ENCODE peak calls at places on chromosomes 2 and 18, in ten cellular contexts. Z is HFFc6, F is brain microvascular endothelial cell, U is tibial nerve, K is body of pancreas, X is RWPE1, N is BJ, P is osteocyte, M is GM06990, I is esophagus muscularis mucosa. L is an unnamed sample.
A peak's percentile ranks its signal among the peaks of the same experiment; 100 is the strongest.

GRCh38 chr18:47150824-47151366 is 595 bp upstream of the HDHD2 start:
- DNase-seq in K (peak; percentile 23), X (no peak), N (no peak), M (peak; percentile 25), I (peak; percentile 91), Z (no peak), P (no peak), F (peak; percentile 5), U (no peak), L (no peak)

GRCh38 chr18:76307293-76307690 is 187.8 kb downstream of the ZNF516 start:
- DNase-seq in M (no peak), Z (no peak), K (no peak), X (no peak), U (no peak), I (no peak), N (no peak), F (no peak), P (no peak), L (no peak)

GRCh38 chr2:171712051-171712450 is 24.8 kb downstream of the DYNC1I2 start:
- DNase-seq in I (no peak), Z (peak; percentile 85), U (no peak), N (peak; percentile 76), X (peak; percentile 22), P (no peak), M (no peak), F (peak; percentile 59), K (no peak), L (no peak)

GRCh38 chr2:112720785-112721184 is at the start of gene NT5DC4:
- DNase-seq in F (no peak), X (no peak), N (no peak), M (no peak), I (no peak), P (no peak), K (no peak), U (no peak), Z (no peak), L (no peak)

GRCh38 chr2:9637330-9637729 is 6.5 kb upstream of the YWHAQ start:
- DNase-seq in I (no peak), N (no peak), F (peak; percentile 56), U (no peak), P (no peak), Z (peak; percentile 62), K (no peak), X (peak; percentile 59), M (no peak), L (no peak)

GRCh38 chr2:165794520-165794882 is 454 bp upstream of the GALNT3 start:
- DNase-seq in K (peak; percentile 55), I (no peak), Z (peak; percentile 4), P (no peak), M (peak; percentile 73), N (no peak), F (peak; percentile 53), X (peak; percentile 46), U (no peak), L (no peak)

GRCh38 chr2:1687254-1687653 is 57.1 kb downstream of the PXDN start:
- DNase-seq in N (no peak), Z (no peak), F (no peak), U (no peak), I (no peak), K (no peak), P (no peak), X (peak; percentile 29), M (no peak), L (no peak)

GRCh38 chr18:53764086-53764485 is 460.4 kb downstream of the MBD2 start:
- DNase-seq in Z (no peak), U (no peak), N (no peak), M (no peak), K (no peak), X (no peak), I (no peak), F (no peak), P (no peak), L (no peak)

GRCh38 chr2:174697267-174697666 is 67.0 kb downstream of the CHRNA1 start:
- DNase-seq in N (no peak), X (peak; percentile 67), I (no peak), P (no peak), F (peak; percentile 57), M (peak; percentile 14), Z (peak; percentile 67), K (peak; percentile 44), U (no peak), L (peak; percentile 55)

GRCh38 chr2:96205888-96206287 is 2.7 kb downstream of the STARD7 start:
- DNase-seq in F (peak; percentile 18), M (no peak), P (no peak), X (peak; percentile 31), N (no peak), K (no peak), Z (peak; percentile 77), I (no peak), U (no peak), L (no peak)

GRCh38 chr18:23826850-23827620 is 137.8 kb downstream of the LAMA3 start:
- DNase-seq in X (no peak), F (no peak), U (no peak), N (no peak), Z (no peak), M (no peak), K (no peak), I (peak; percentile 70), P (no peak), L (no peak)

GRCh38 chr2:178230396-178230795 is 36.1 kb downstream of the OSBPL6 start:
- DNase-seq in P (no peak), I (no peak), U (no peak), F (no peak), X (no peak), M (no peak), Z (no peak), N (no peak), K (no peak), L (no peak)

GRCh38 chr2:46306320-46306719 is 9.1 kb downstream of the EPAS1 start:
- DNase-seq in Z (peak; percentile 72), K (no peak), P (no peak), X (peak; percentile 84), I (no peak), F (no peak), U (no peak), M (no peak), N (peak; percentile 72), L (no peak)

GRCh38 chr2:233349005-233349998 is 5.0 kb upstream of the DGKD start:
- DNase-seq in K (no peak), X (no peak), Z (no peak), I (no peak), M (peak; percentile 56), U (peak; percentile 51), F (no peak), P (no peak), N (no peak), L (no peak)

GRCh38 chr18:13513015-13513414 is 213.3 kb downstream of the FAM210A start:
- DNase-seq in K (no peak), Z (no peak), F (no peak), P (peak; percentile 75), M (no peak), U (no peak), I (no peak), X (no peak), N (no peak), L (no peak)

GRCh38 chr2:63792523-63792922 is 49.2 kb upstream of the UGP2 start:
- DNase-seq in K (no peak), P (no peak), Z (peak; percentile 92), U (no peak), F (peak; percentile 91), X (peak; percentile 60), M (no peak), N (peak; percentile 79), I (no peak), L (no peak)

GRCh38 chr2:71933467-71934319 is 214.0 kb downstream of the CYP26B1 start:
- DNase-seq in X (no peak), F (peak; percentile 40), K (no peak), P (no peak), I (peak; percentile 89), Z (peak; percentile 43), N (no peak), M (no peak), U (no peak), L (peak; percentile 0)

GRCh38 chr2:221144909-221145308 is 427.2 kb downstream of the EPHA4 start:
- DNase-seq in N (no peak), M (no peak), X (no peak), F (no peak), Z (no peak), K (no peak), U (no peak), P (no peak), I (no peak), L (no peak)

GRCh38 chr2:48205137-48205798 is 299.0 kb upstream of the FBXO11 start:
- DNase-seq in I (no peak), Z (no peak), P (no peak), F (peak; percentile 11), K (no peak), M (peak; percentile 6), N (no peak), X (no peak), U (no peak), L (peak; percentile 26)

GRCh38 chr18:5106730-5107129 is 90.3 kb downstream of the AKAIN1 start:
- DNase-seq in Z (no peak), U (no peak), N (no peak), X (no peak), M (peak; percentile 1), K (no peak), P (no peak), I (no peak), F (no peak), L (no peak)
- TF ChIP-seq CTCF in Z (peak; percentile 15), U (no peak), N (no peak), X (no peak), M (peak; percentile 54), K (no peak), P (peak; percentile 14), I (no peak), F (no peak), L (no peak)

DNA sequence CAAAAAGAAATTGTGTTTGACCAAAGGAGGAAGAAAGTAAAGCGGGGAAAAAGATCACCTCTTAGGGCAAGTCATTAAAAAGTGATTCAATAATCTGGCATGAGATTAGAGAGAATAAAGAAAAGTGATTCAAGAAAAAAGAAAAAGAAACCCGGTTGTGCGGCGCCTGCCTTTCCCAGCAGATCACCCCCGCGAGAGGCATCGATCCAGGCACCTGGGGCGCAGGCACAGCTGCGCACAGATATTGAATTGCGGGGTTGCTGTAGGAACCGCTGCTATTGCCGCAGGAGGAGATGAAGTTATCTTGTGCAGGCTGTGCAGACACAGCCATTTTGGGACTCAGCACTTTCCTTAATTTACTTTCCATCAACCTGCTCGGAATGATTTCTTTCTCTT is 71.2 kb downstream of the PLB1 start:
- DNase-seq in P (no peak), K (peak; percentile 36), F (no peak), U (no peak), Z (no peak), N (no peak), M (no peak), I (no peak), X (no peak), L (no peak)
- TF ChIP-seq CTCF in P (no peak), K (no peak), F (no peak), U (no peak), Z (no peak), N (no peak), M (no peak), I (peak; percentile 30), X (peak; percentile 60), L (peak; percentile 52)

GRCh38 chr18:10169064-10169562 is 255.3 kb downstream of the VAPA start:
- DNase-seq in N (no peak), I (peak; percentile 72), Z (peak; percentile 60), F (peak; percentile 71), P (no peak), U (no peak), X (peak; percentile 18), K (no peak), M (no peak), L (no peak)
- TF ChIP-seq CTCF in N (no peak), I (no peak), Z (no peak), F (no peak), P (no peak), U (no peak), X (no peak), K (no peak), M (no peak), L (no peak)

GRCh38 chr18:58095251-58095650 is 51.2 kb downstream of the NEDD4L start:
- DNase-seq in K (no peak), N (no peak), F (no peak), I (no peak), M (no peak), U (no peak), X (no peak), P (no peak), Z (no peak), L (no peak)
- TF ChIP-seq CTCF in K (no peak), N (no peak), F (no peak), I (no peak), M (no peak), U (no peak), X (no peak), P (no peak), Z (no peak), L (no peak)

L was measured in neural crest cell.